ENCODE peak calls at places on chromosomes 1 and 21, in six cellular contexts. S is glutamatergic neuron, N is WTC11, T is GM23338, A is GM06990, X is body of pancreas. H is an unnamed sample.

GRCh38 chr1:31712041-31712440 is 8.2 kb upstream of the COL16A1 start:
- DNase-seq in S (no peak), N (no peak), T (no peak), A (no peak), X (no peak), H (no peak)

GRCh38 chr1:180156631-180157091 is 2.0 kb downstream of the QSOX1 start:
- DNase-seq in S (no peak), N (no peak), T (no peak), A (no peak), X (no peak), H (no peak)

GRCh38 chr1:17232759-17233661 is 15.9 kb upstream of the PADI3 start:
- DNase-seq in S (no peak), N (no peak), T (no peak), A (no peak), X (no peak), H (no peak)

GRCh38 chr1:17045623-17046022 is 8.2 kb downstream of the SDHB start:
- DNase-seq in S (no peak), N (no peak), T (no peak), A (no peak), X (peak), H (no peak)

GRCh38 chr21:45078371-45078770 is 4.0 kb downstream of the ADARB1 start:
- DNase-seq in S (no peak), N (no peak), T (no peak), A (no peak), X (no peak), H (no peak)

GRCh38 chr1:174700775-174701174 is 253.0 kb downstream of the GPR52 start:
- DNase-seq in S (no peak), N (no peak), T (no peak), A (no peak), X (no peak), H (no peak)

GRCh38 chr1:229098903-229099578 is 171.9 kb upstream of the RAB4A start:
- DNase-seq in S (no peak), N (no peak), T (no peak), A (no peak), X (no peak), H (no peak)

GRCh38 chr21:35265170-35265877 is 216.2 kb upstream of the RUNX1 start:
- DNase-seq in S (no peak), N (no peak), T (no peak), A (no peak), X (no peak), H (no peak)

GRCh38 chr1:33512612-33513011 is 40.2 kb downstream of the ZSCAN20 start:
- DNase-seq in S (no peak), N (no peak), T (no peak), A (no peak), X (no peak), H (no peak)

GRCh38 chr21:33015091-33015490 is 10.6 kb upstream of the OLIG2 start:
- DNase-seq in S (no peak), N (no peak), T (no peak), A (no peak), X (no peak), H (no peak)

GRCh38 chr21:37780991-37781983 is 135.0 kb downstream of the KCNJ6 start:
- DNase-seq in S (no peak), N (no peak), T (no peak), A (no peak), X (no peak), H (no peak)

GRCh38 chr1:222416001-222416791 is 131.7 kb downstream of the HHIPL2 start:
- DNase-seq in S (no peak), N (no peak), T (no peak), A (no peak), X (no peak), H (no peak)

GRCh38 chr1:222454782-222455181 is 93.1 kb downstream of the HHIPL2 start:
- DNase-seq in S (no peak), N (no peak), T (peak), A (no peak), X (no peak), H (no peak)

GRCh38 chr1:15100369-15101111 is 53.0 kb upstream of the TMEM51 start:
- DNase-seq in S (peak), N (peak), T (peak), A (peak), X (peak), H (peak)

GRCh38 chr1:165397945-165398344 is 41.4 kb upstream of the LMX1A start:
- DNase-seq in S (no peak), N (no peak), T (peak), A (no peak), X (peak), H (no peak)

GRCh38 chr1:33388989-33389771 is 41.7 kb downstream of the PHC2 start:
- DNase-seq in S (no peak), N (no peak), T (no peak), A (no peak), X (no peak), H (no peak)

GRCh38 chr1:39788758-39789570 is at the start of gene BMP8B:
- DNase-seq in S (peak), N (peak), T (peak), A (peak), X (peak), H (peak)
- TF ChIP-seq CTCF in S (no peak), N (no peak), T (no peak), A (no peak), X (no peak), H (no peak)

GRCh38 chr1:46478721-46479485 is 10.7 kb upstream of the DMBX1 start:
- DNase-seq in S (no peak), N (no peak), T (no peak), A (no peak), X (no peak), H (no peak)
- TF ChIP-seq CTCF in S (no peak), N (no peak), T (no peak), A (no peak), X (no peak), H (no peak)

DNA sequence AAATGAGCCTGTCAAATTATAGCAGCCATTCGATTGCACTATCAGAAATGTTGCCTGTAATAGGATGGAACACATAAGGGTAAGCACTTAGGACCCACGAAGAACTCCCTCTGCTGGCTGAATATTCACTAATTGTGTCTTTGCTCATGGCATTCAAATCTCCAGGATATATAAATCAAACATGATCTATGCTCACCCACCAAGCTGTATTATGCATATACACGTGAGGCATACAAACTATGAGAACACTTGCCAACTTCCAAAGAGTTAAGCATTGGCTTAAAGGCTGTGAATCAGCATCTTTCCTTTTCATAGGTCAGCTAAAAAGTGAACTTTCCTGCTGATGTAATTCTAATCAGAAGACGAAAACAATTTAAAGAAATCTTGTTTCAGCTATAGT is 34.5 kb downstream of the TMPRSS15 start:
- DNase-seq in S (no peak), N (no peak), T (peak), A (no peak), X (no peak), H (no peak)
- TF ChIP-seq CTCF in S (peak), N (no peak), T (peak), A (no peak), X (peak), H (no peak)

GRCh38 chr1:153775432-153776311 is 465 bp downstream of the SLC27A3 start:
- DNase-seq in S (peak), N (peak), T (peak), A (peak), X (peak), H (peak)
- TF ChIP-seq CTCF in S (no peak), N (no peak), T (no peak), A (no peak), X (peak), H (no peak)

GRCh38 chr1:160358073-160358472 is 8.8 kb upstream of the NHLH1 start:
- DNase-seq in S (no peak), N (no peak), T (no peak), A (no peak), X (no peak), H (no peak)

GRCh38 chr1:160361199-160361598 is 5.7 kb upstream of the NHLH1 start:
- DNase-seq in S (no peak), N (no peak), T (no peak), A (no peak), X (no peak), H (no peak)

GRCh38 chr1:160360227-160360695 is 6.6 kb upstream of the NHLH1 start:
- DNase-seq in S (no peak), N (no peak), T (no peak), A (no peak), X (no peak), H (no peak)

GRCh38 chr1:160361814-160362167 is 5.1 kb upstream of the NHLH1 start:
- DNase-seq in S (no peak), N (no peak), T (no peak), A (no peak), X (no peak), H (no peak)

DNA sequence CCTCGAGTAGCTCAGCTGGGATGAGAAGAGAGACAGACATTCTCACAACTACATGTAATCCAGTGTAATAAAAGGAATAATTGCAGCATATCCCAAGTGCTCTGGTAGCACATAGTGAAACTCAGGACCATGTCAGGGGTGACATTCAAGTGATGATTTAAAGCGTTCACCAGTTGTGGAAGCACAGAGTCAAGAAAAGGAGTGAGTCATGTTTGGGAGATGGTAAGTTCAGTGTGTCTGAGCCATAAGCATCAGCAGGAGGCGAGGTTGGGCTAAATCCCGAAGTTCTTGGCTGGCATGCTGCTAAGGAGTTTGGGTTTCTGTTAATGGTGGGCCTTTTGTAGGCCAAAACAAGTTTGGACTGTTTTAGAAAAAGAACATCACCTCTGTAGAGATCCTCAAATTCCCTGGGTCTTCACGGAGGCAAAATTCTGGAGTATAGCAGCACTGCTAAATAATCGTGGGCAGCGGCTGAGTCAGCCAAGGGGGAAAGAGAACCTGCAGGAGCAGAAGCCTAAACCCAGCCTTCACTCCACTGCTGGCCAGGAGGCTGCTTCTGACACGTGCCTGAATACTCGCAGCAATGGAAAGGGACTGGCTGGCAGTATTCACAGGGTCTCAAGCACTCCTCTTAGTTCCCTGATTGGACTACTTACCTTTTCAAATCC is 7.2 kb upstream of the NHLH1 start:
- DNase-seq in S (no peak), N (no peak), T (peak), A (no peak), X (no peak), H (no peak)
- TF ChIP-seq CTCF in S (no peak), N (no peak), T (no peak), A (no peak), X (no peak), H (no peak)

GRCh38 chr1:150999051-150999674 is 7.5 kb downstream of the MINDY1 start:
- DNase-seq in S (no peak), N (no peak), T (no peak), A (no peak), X (no peak), H (no peak)
- TF ChIP-seq CTCF in S (no peak), N (no peak), T (no peak), A (no peak), X (no peak), H (no peak)

DNA sequence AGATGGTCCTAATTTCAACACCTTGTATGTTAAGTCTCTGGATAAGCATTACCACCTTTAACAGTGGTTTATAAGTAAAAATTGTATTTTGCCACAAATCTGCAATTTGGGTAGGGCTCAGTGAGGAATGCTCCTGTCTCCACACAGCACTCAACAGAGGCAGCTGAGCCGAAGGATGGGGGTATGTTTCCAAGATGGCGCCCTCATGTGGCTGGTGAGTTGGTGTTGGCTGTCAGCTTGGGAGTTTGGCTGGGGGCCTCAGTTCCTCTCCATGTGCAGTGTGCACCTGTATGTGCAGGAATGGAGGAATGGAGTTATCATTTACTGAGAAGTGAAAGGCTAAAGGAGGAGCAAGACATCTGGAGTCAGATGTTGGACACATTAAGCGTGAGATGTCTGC is 136.8 kb downstream of the GABPA start:
- DNase-seq in S (no peak), N (peak), T (peak), A (no peak), X (no peak), H (no peak)
- TF ChIP-seq CTCF in S (no peak), N (no peak), T (peak), A (peak), X (no peak), H (no peak)

GRCh38 chr1:39620659-39621165 is 18.7 kb downstream of the HEYL start:
- DNase-seq in S (no peak), N (no peak), T (no peak), A (no peak), X (no peak), H (no peak)

GRCh38 chr1:39625009-39625408 is 14.4 kb downstream of the HEYL start:
- DNase-seq in S (no peak), N (no peak), T (no peak), A (no peak), X (no peak), H (no peak)

GRCh38 chr1:39625462-39626273 is 13.8 kb downstream of the HEYL start:
- DNase-seq in S (peak), N (no peak), T (no peak), A (no peak), X (peak), H (no peak)

GRCh38 chr1:39622427-39622826 is 17.0 kb downstream of the HEYL start:
- DNase-seq in S (no peak), N (no peak), T (no peak), A (no peak), X (no peak), H (no peak)

GRCh38 chr1:39623053-39623452 is 16.4 kb downstream of the HEYL start:
- DNase-seq in S (no peak), N (no peak), T (no peak), A (no peak), X (peak), H (no peak)
- TF ChIP-seq CTCF in S (no peak), N (no peak), T (no peak), A (peak), X (no peak), H (no peak)